ENCODE peak calls at places on chromosomes 7 and 10, in six cellular contexts. W is heart left ventricle, G is breast epithelium, Q is transverse colon, D is fibroblast of lung, M is PC-3. U is an unnamed sample.
A peak's percentile ranks its signal among the peaks of the same experiment; 100 is the strongest.

GRCh38 chr7:98265841-98266271 is 13.8 kb upstream of the TECPR1 start:
- DNase-seq in W (no peak), G (no peak), Q (no peak), D (no peak), M (no peak), U (no peak)

GRCh38 chr10:4351723-4352565 is 474.1 kb upstream of the AKR1E2 start:
- DNase-seq in W (no peak), G (no peak), Q (no peak), D (peak; percentile 76), M (no peak), U (no peak)

GRCh38 chr7:80666376-80666775 is 27.9 kb downstream of the CD36 start:
- DNase-seq in W (no peak), G (no peak), Q (no peak), D (no peak), M (peak; percentile 81), U (no peak)

GRCh38 chr7:27184342-27185012 is 555 bp downstream of the HOXA11 start:
- DNase-seq in W (no peak), G (no peak), Q (peak; percentile 67), D (no peak), M (peak; percentile 50), U (no peak)

GRCh38 chr10:110141747-110142625 is 65.4 kb upstream of the MXI1 start:
- DNase-seq in W (peak; percentile 79), G (no peak), Q (peak; percentile 66), D (no peak), M (no peak), U (peak; percentile 66)

GRCh38 chr7:100655908-100656674 is at the start of gene ACTL6B:
- DNase-seq in W (peak; percentile 77), G (no peak), Q (peak; percentile 21), D (no peak), M (no peak), U (peak; percentile 59)

GRCh38 chr10:37707829-37708578 is 149.4 kb downstream of the ZNF248 start:
- DNase-seq in W (no peak), G (no peak), Q (no peak), D (no peak), M (peak; percentile 44), U (no peak)

GRCh38 chr7:150430465-150431085 is 19.9 kb upstream of the GIMAP8 start:
- DNase-seq in W (no peak), G (no peak), Q (no peak), D (no peak), M (no peak), U (no peak)

GRCh38 chr7:7183833-7184463 is 1.6 kb downstream of the C1GALT1 start:
- DNase-seq in W (no peak), G (no peak), Q (no peak), D (peak; percentile 25), M (peak; percentile 41), U (no peak)

GRCh38 chr7:7156663-7157062 is 25.7 kb upstream of the C1GALT1 start:
- DNase-seq in W (no peak), G (no peak), Q (no peak), D (no peak), M (no peak), U (no peak)

GRCh38 chr7:138077809-138078208 is 1.6 kb downstream of the AKR1D1 start:
- DNase-seq in W (no peak), G (no peak), Q (no peak), D (no peak), M (peak; percentile 57), U (no peak)

GRCh38 chr10:20059084-20059835 is 243.0 kb downstream of the PLXDC2 start:
- DNase-seq in W (no peak), G (no peak), Q (no peak), D (peak; percentile 70), M (no peak), U (no peak)

GRCh38 chr7:82105463-82105862 is 335.6 kb upstream of the HGF start:
- DNase-seq in W (no peak), G (no peak), Q (no peak), D (peak; percentile 71), M (peak; percentile 80), U (no peak)

GRCh38 chr7:96085953-96086352 is 235.9 kb downstream of the SLC25A13 start:
- DNase-seq in W (no peak), G (no peak), Q (no peak), D (no peak), M (no peak), U (no peak)

GRCh38 chr7:105690286-105690915 is 109.1 kb upstream of the EFCAB10 start:
- DNase-seq in W (no peak), G (no peak), Q (no peak), D (no peak), M (peak; percentile 22), U (no peak)

GRCh38 chr7:98051118-98051744 is 55.4 kb upstream of the LMTK2 start:
- DNase-seq in W (no peak), G (no peak), Q (peak; percentile 14), D (no peak), M (no peak), U (no peak)

GRCh38 chr10:119502214-119502613 is 40.3 kb downstream of the RGS10 start:
- DNase-seq in W (no peak), G (no peak), Q (peak; percentile 57), D (no peak), M (no peak), U (no peak)

GRCh38 chr7:2604608-2605174 is 27.1 kb upstream of the TTYH3 start:
- DNase-seq in W (peak; percentile 79), G (no peak), Q (no peak), D (no peak), M (no peak), U (peak; percentile 72)

GRCh38 chr10:114195079-114195478 is 15.9 kb downstream of the TDRD1 start:
- DNase-seq in W (no peak), G (no peak), Q (no peak), D (no peak), M (peak; percentile 58), U (no peak)

DNA sequence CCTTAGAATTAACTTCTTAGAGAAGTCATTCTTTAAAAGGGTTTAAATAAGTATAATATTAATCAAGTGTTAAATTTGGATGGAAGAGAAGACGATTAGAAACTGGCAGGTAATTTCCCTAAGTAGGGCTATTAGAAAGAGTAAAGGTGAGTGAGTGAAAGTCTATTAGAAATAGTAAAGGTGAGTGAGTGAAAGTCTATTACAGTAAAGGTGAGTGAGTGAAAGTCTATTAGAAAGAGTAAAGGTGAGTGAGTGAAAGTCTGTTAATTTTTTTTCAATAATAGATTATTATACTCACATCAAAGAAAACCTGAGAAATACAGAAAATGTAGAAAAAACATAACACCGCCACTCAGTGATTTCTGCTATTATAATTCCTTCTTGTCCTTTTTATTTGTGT is 10.8 kb upstream of the HBP1 start:
- DNase-seq in W (no peak), G (no peak), Q (no peak), D (no peak), M (no peak), U (no peak)
- H3K27ac ChIP-seq in W (no peak overlapping the region), G (no peak overlapping the region), Q (no peak overlapping the region), D (no peak overlapping the region), M (no peak overlapping the region), U (no peak overlapping the region)

DNA sequence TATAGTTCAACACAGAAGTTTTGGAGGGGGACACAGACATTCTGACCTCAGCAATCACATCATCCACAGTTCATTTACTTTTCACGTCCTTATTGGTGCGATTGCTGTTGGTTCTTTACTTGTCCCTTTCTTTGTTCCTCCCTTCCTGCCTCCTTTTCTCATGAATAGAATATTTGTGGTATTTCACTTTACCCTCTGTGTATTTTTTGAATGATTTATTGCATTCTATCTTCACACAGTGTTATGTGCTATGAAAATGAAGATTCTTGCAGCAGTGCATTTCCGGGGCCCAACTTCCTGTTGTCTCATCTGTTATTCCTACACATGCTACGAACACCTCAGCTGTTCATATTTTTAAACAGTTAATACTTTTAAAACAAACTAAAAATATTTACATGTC is 179.6 kb downstream of the ZMYND11 start:
- DNase-seq in W (no peak), G (no peak), Q (no peak), D (peak; percentile 51), M (no peak), U (no peak)
- H3K4me1 ChIP-seq in W (no peaks in the 10 kb centered on the region), G (no peaks in the 10 kb centered on the region), Q (no peaks in the 10 kb centered on the region), D (peaks cover 17% of the 10 kb centered on the region), M (no peaks in the 10 kb centered on the region), U (peaks cover 3% of the 10 kb centered on the region)

GRCh38 chr7:51316666-51317581 is at the start of gene COBL:
- DNase-seq in W (no peak), G (peak; percentile 30), Q (peak; percentile 54), D (no peak), M (peak; percentile 29), U (peak; percentile 29)
- H3K27ac ChIP-seq in W (peak within 1 kb of the TSS; percentile 60), G (peak within 1 kb of the TSS; percentile 90), Q (peak within 1 kb of the TSS; percentile 85), D (no peak within 1 kb of the TSS), M (peak within 1 kb of the TSS; percentile 60), U (peak within 1 kb of the TSS; percentile 81)

GRCh38 chr7:40569326-40569725 is 434.5 kb downstream of the SUGCT start:
- DNase-seq in W (no peak), G (no peak), Q (no peak), D (no peak), M (no peak), U (no peak)
- H3K4me1 ChIP-seq in W (no peaks in the 10 kb centered on the region), G (no peaks in the 10 kb centered on the region), Q (no peaks in the 10 kb centered on the region), D (peaks cover 6% of the 10 kb centered on the region), M (no peaks in the 10 kb centered on the region), U (no peaks in the 10 kb centered on the region)

GRCh38 chr7:108253275-108254044 is 123.3 kb upstream of the LAMB4 start:
- DNase-seq in W (no peak), G (no peak), Q (no peak), D (peak; percentile 44), M (peak; percentile 38), U (no peak)
- H3K27ac ChIP-seq in W (no peak overlapping the region), G (no peak overlapping the region), Q (no peak overlapping the region), D (no peak overlapping the region), M (no peak overlapping the region), U (no peak overlapping the region)

DNA sequence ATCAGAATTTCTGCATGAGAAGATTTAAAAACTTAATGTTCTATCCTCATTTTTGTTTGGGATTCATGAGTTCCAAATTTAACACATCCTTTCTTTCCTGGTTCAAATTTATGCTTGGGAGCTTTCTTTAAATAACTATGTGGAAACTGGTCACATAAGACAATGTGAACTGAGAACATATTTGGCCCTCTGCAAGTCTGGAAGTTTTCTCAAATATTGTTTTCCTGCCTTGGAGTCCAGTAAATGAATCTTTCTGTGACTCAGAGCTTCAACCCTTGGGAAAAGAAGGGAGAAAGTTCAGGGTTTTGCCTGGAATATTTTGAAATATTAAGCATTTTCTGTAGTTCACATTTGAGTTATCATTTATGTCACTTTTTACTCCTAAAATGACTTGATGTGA is 559.0 kb upstream of the NRP1 start:
- DNase-seq in W (no peak), G (no peak), Q (no peak), D (peak; percentile 44), M (no peak), U (no peak)
- H3K4me1 ChIP-seq in W (no peaks in the 10 kb centered on the region), G (no peaks in the 10 kb centered on the region), Q (no peaks in the 10 kb centered on the region), D (no peaks in the 10 kb centered on the region), M (no peaks in the 10 kb centered on the region), U (no peaks in the 10 kb centered on the region)

GRCh38 chr10:316390-316789 is 181.1 kb downstream of the ZMYND11 start:
- DNase-seq in W (no peak), G (no peak), Q (no peak), D (no peak), M (no peak), U (no peak)
- H3K27ac ChIP-seq in W (no peak overlapping the region), G (no peak overlapping the region), Q (no peak overlapping the region), D (no peak overlapping the region), M (no peak overlapping the region), U (no peak overlapping the region)

DNA sequence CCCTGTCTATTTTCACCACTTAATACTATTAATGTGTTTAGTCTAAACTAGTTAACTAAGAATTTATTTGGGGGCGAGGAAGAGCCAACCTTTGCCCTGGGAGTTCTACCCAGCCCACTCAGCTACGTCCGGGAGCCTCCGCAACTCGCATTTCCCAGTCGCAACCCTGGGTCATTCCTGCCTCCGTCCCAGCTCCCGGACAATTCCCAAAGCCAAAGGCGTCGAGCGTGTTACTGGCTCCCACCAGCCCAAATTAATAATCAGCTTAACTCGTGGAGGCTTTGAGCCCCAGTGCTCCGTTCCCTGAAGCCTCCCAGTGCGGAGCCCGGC is 25.9 kb downstream of the SKIDA1 start:
- DNase-seq in W (no peak), G (no peak), Q (no peak), D (no peak), M (no peak), U (no peak)
- H3K4me1 ChIP-seq in W (no peaks in the 10 kb centered on the region), G (no peaks in the 10 kb centered on the region), Q (no peaks in the 10 kb centered on the region), D (peaks cover 2% of the 10 kb centered on the region), M (no peaks in the 10 kb centered on the region), U (peaks cover 35% of the 10 kb centered on the region)